ENCODE peak calls at places on chromosomes 13 and 19, in ten cellular contexts. H is omental fat pad; I is fibroblast of the aortic adventitia; P is aorta; Y is globus pallidus; C is ureter; F is activated naive CD4-positive, alpha-beta T cell treated with anti-CD3 and anti-CD28 coated beads for 36 hours; B is NCI-H2029; A is naive thymus-derived CD8-positive, alpha-beta T cell; O is WTC11. K is an unnamed sample.

GRCh38 chr19:34018546-34018945 is 153.8 kb upstream of the LSM14A start:
- DNase-seq in I (no peak), P (no peak), A (no peak), H (no peak), O (no peak), B (no peak), Y (no peak), F (no peak), C (no peak), K (no peak)

GRCh38 chr19:10112037-10112751 is 701 bp downstream of the P2RY11 start:
- DNase-seq in I (no peak), Y (no peak), A (peak; percentile 61), C (no peak), H (no peak), P (no peak), B (no peak), F (peak; percentile 37), O (no peak), K (no peak)

GRCh38 chr19:13794388-13794751 is 873 bp upstream of the ZSWIM4 start:
- DNase-seq in O (no peak), H (peak; percentile 77), C (peak; percentile 83), A (no peak), F (no peak), B (peak; percentile 26), I (peak; percentile 94), P (peak; percentile 94), Y (no peak), K (peak; percentile 97)

GRCh38 chr19:33514885-33515485 is 6.6 kb downstream of the PEPD start:
- DNase-seq in A (no peak), O (no peak), B (no peak), Y (no peak), F (no peak), C (no peak), H (no peak), I (no peak), P (no peak), K (no peak)

GRCh38 chr19:32018014-32018413 is 327.4 kb upstream of the ZNF507 start:
- DNase-seq in Y (no peak), H (no peak), I (no peak), O (no peak), P (no peak), F (no peak), B (no peak), C (peak; percentile 56), A (no peak), K (peak; percentile 58)

GRCh38 chr19:53980553-53981407 is 10.7 kb upstream of the CACNG6 start:
- DNase-seq in C (no peak), B (no peak), H (no peak), P (no peak), A (no peak), F (no peak), Y (no peak), O (peak; percentile 97), I (peak; percentile 96), K (peak; percentile 12)

GRCh38 chr19:9041023-9041422 is 30.8 kb upstream of the MUC16 start:
- DNase-seq in O (no peak), F (no peak), I (no peak), Y (no peak), P (no peak), A (no peak), B (no peak), C (no peak), H (no peak), K (no peak)

GRCh38 chr19:40592170-40592569 is 9.0 kb upstream of the LTBP4 start:
- DNase-seq in B (peak; percentile 21), I (peak; percentile 53), C (no peak), P (no peak), F (no peak), O (no peak), Y (no peak), A (no peak), H (no peak), K (peak; percentile 71)

GRCh38 chr19:32416749-32417469 is 11.3 kb downstream of the DPY19L3 start:
- DNase-seq in H (no peak), O (no peak), F (no peak), P (no peak), B (no peak), I (peak; percentile 55), A (no peak), C (no peak), Y (no peak), K (peak; percentile 71)

GRCh38 chr19:10228925-10229324 is 2.2 kb downstream of the S1PR2 start:
- DNase-seq in I (peak; percentile 60), A (peak; percentile 50), P (no peak), Y (no peak), C (no peak), B (peak; percentile 31), H (no peak), F (peak; percentile 64), O (peak; percentile 54), K (peak; percentile 71)

GRCh38 chr13:108915095-108915633 is 285.8 kb downstream of the MYO16 start:
- DNase-seq in P (no peak), I (peak; percentile 76), O (no peak), F (peak; percentile 17), C (no peak), B (peak; percentile 10), H (no peak), A (no peak), Y (peak; percentile 35), K (peak; percentile 74)

GRCh38 chr19:12913871-12914690 is 5.0 kb downstream of the SYCE2 start:
- DNase-seq in A (peak; percentile 57), B (peak; percentile 82), C (no peak), Y (peak; percentile 45), F (peak; percentile 79), O (no peak), I (no peak), P (no peak), H (no peak), K (peak; percentile 48)

GRCh38 chr19:21694171-21694906 is 73.0 kb downstream of the ZNF100 start:
- DNase-seq in C (no peak), I (no peak), P (no peak), A (no peak), O (no peak), Y (no peak), B (no peak), H (no peak), F (no peak), K (no peak)

K was measured in fibroblast of mammary gland.